ENCODE peak calls at places on chromosome 11, in six cellular contexts. R is prostate gland, D is astrocyte of the cerebellum, V is bronchial epithelial cell, K is choroid plexus epithelial cell, J is aorta. F is an unnamed sample.

GRCh38 chr11:31657091-31657490 is 147.5 kb downstream of the ELP4 start:
- DNase-seq in D (no peak), J (no peak), R (no peak), K (no peak), V (no peak), F (no peak)

GRCh38 chr11:8092587-8093424 is 11.8 kb downstream of the TUB start:
- DNase-seq in J (peak), V (peak), D (peak), K (peak), R (peak), F (no peak)

GRCh38 chr11:33703771-33704170 is 3.1 kb upstream of the C11orf91 start:
- DNase-seq in K (no peak), V (peak), J (no peak), D (no peak), R (no peak), F (no peak)

GRCh38 chr11:35146074-35146521 is 7.1 kb downstream of the CD44 start:
- DNase-seq in V (peak), J (no peak), K (no peak), D (no peak), R (no peak), F (no peak)

GRCh38 chr11:24375896-24376295 is 121.0 kb upstream of the LUZP2 start:
- DNase-seq in D (no peak), J (no peak), K (peak), V (no peak), R (no peak), F (no peak)

GRCh38 chr11:121367434-121367833 is 74.9 kb downstream of the SC5D start:
- DNase-seq in D (peak), R (no peak), K (peak), J (no peak), V (no peak), F (no peak)

GRCh38 chr11:123143921-123144320 is 51.1 kb downstream of the CLMP start:
- DNase-seq in V (no peak), R (no peak), D (no peak), J (no peak), K (peak), F (no peak)

GRCh38 chr11:119029340-119030028 is 1.2 kb downstream of the SLC37A4 start:
- DNase-seq in K (no peak), R (peak), J (peak), V (no peak), D (no peak), F (no peak)

GRCh38 chr11:19444231-19444630 is 203.5 kb upstream of the E2F8 start:
- DNase-seq in V (no peak), R (no peak), D (no peak), J (no peak), K (peak), F (no peak)

GRCh38 chr11:128501576-128502549 is 85.5 kb downstream of the ETS1 start:
- DNase-seq in K (peak), J (peak), D (peak), V (no peak), R (no peak), F (no peak)

GRCh38 chr11:26254378-26254777 is 77.6 kb upstream of the ANO3 start:
- DNase-seq in V (no peak), R (no peak), K (no peak), J (no peak), D (no peak), F (no peak)

GRCh38 chr11:76783901-76784813 is 1.0 kb downstream of the TSKU start:
- DNase-seq in R (peak), J (peak), K (peak), V (peak), D (no peak), F (peak)

GRCh38 chr11:119254239-119254638 is 48.1 kb downstream of the CBL start:
- DNase-seq in K (no peak), V (no peak), J (no peak), D (no peak), R (no peak), F (no peak)

GRCh38 chr11:4511846-4512245 is 29.4 kb downstream of the OR52K1 start:
- DNase-seq in V (peak), J (no peak), R (no peak), D (no peak), K (no peak), F (no peak)

GRCh38 chr11:19506803-19507466 is 205.7 kb upstream of the NAV2 start:
- DNase-seq in D (no peak), J (no peak), K (no peak), R (no peak), V (no peak), F (no peak)

GRCh38 chr11:47101452-47101851 is 75.2 kb downstream of the ARFGAP2 start:
- DNase-seq in D (no peak), J (no peak), K (no peak), R (no peak), V (no peak), F (no peak)

GRCh38 chr11:15236514-15236913 is 121.8 kb downstream of the INSC start:
- DNase-seq in J (no peak), D (no peak), R (no peak), K (no peak), V (no peak), F (no peak)

GRCh38 chr11:45374632-45375031 is 88.5 kb upstream of the SYT13 start:
- DNase-seq in J (no peak), K (no peak), D (no peak), V (no peak), R (no peak), F (no peak)

GRCh38 chr11:250740-251299 is 14.0 kb downstream of the PSMD13 start:
- DNase-seq in R (peak), J (peak), K (peak), D (peak), V (peak), F (no peak)

GRCh38 chr11:61579398-61580291 is 1.2 kb downstream of the SYT7 start:
- DNase-seq in K (no peak), V (no peak), J (no peak), D (no peak), R (no peak), F (no peak)
- H3K4me3 ChIP-seq in K (no peak), V (peak), J (no peak), D (peak), R (peak), F (peak)

DNA sequence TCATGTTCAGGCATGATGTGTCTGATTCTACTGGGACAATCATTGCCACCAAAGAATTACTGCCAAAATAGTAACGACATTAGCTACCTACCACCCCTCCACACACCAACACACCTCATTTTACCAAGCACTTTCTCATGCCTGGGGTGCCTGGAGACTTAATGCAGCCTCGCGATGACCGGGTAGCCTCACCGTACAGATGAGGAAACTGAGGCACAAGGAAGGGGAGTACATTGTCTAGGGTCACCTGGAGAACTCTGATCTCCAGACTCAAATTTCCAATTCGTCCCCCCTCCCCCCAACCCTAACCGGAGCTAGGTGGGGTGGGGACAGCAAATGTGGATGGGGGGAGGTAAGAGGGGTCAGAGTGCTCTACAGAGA is 2.7 kb upstream of the RTN4RL2 start:
- DNase-seq in D (no peak), K (no peak), V (no peak), J (no peak), R (no peak), F (no peak)
- H3K4me3 ChIP-seq in D (no peak), K (no peak), V (no peak), J (no peak), R (no peak), F (no peak)

DNA sequence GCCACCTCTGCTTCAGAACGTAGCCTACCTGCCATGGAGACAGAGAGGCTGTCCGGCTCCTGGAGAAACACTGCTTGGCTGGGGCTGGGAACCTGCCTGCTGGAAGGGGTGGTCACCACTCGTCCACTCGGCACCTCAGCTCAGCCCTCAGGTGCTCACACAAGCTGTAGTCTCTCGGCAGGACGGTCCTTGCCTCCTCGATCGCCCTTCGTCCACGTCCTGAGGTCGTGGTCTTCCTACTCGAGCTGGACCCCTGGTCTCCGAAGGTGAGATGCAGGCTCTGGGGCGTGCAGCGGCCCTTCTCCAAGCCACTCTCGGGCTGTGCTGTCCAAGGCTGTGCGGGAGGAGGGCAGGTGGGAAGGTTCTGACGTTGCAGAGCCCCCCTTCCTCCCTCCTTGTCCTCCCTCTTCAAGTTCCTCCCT is at the start of gene TBX10:
- DNase-seq in V (no peak), J (no peak), R (no peak), D (no peak), K (no peak), F (no peak)
- H3K4me3 ChIP-seq in V (no peak), J (no peak), R (no peak), D (no peak), K (no peak), F (no peak)

DNA sequence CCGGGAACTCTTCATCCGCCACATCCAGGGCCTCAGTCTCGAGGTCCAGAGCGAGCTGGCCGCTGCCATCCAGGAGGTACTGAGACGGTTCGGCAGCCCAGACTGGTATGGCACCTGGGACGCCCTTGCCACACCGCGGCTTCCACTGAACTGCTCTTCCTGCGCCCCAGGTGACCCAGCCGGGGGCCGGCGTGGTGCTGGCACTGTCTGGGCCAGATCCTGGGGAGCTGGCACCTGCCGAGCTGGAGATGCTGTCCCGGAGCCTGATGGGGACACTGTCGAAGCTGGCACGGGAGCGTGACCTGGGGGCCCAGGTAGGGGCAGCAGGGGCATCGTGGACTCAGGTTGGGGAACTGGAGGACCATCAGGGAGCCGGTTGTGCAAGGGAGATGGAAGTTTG is 1.4 kb downstream of the CCDC88B start:
- DNase-seq in D (no peak), V (no peak), J (no peak), R (no peak), K (no peak), F (no peak)
- H3K4me3 ChIP-seq in D (no peak), V (no peak), J (no peak), R (no peak), K (no peak), F (no peak)

GRCh38 chr11:125874556-125875124 is 12.8 kb upstream of the HYLS1 start:
- DNase-seq in D (peak), J (peak), R (peak), K (peak), V (peak), F (no peak)
- H3K4me3 ChIP-seq in D (no peak), J (no peak), R (no peak), K (peak), V (no peak), F (no peak)

GRCh38 chr11:116445108-116446047 is 327.4 kb downstream of the BUD13 start:
- DNase-seq in V (no peak), D (no peak), K (no peak), R (no peak), J (no peak), F (no peak)
- H3K4me3 ChIP-seq in V (no peak), D (no peak), K (no peak), R (no peak), J (no peak), F (no peak)

DNA sequence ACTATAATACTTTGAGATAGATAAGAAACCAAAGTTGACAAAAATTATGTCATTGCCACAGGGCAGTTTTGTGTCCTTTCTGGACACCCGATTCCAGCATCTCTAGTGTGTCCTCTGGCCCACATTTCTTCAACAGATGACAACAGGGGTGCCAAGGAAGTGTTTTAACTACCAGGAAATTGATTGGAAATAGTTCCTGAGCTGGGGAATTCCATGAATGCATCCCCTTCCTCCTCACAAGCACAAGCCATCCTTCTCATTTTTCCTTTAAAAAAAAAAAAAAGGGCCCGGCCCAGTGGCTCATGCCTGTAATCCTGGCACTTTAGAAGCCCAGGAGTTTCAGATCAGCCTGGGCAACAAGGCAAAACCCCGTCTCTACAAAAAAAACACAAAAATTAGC is 690 bp upstream of the B3GAT3 start:
- DNase-seq in J (no peak), R (no peak), K (no peak), D (no peak), V (no peak), F (no peak)
- H3K4me3 ChIP-seq in J (no peak), R (no peak), K (no peak), D (peak), V (peak), F (peak)

GRCh38 chr11:42251984-42252383 is 792.5 kb upstream of the LRRC4C start:
- DNase-seq in D (no peak), J (no peak), V (no peak), K (no peak), R (no peak), F (no peak)
- H3K4me3 ChIP-seq in D (no peak), J (no peak), V (no peak), K (no peak), R (no peak), F (no peak)

F was measured in right atrium auricular region.